ENCODE peak calls at places on chromosomes 11 and 22, in seven cellular contexts. J is tibial nerve; X is sigmoid colon; K is right cardiac atrium; P is heart right ventricle; C is SJSA1; S is CD4-positive, alpha-beta memory T cell. H is an unnamed sample.

GRCh38 chr11:75955443-75955842 is 140.4 kb downstream of the UVRAG start:
- DNase-seq in X (no peak), C (no peak), K (no peak), S (no peak), J (no peak), P (no peak), H (no peak)

GRCh38 chr11:19374189-19374588 is 133.4 kb upstream of the E2F8 start:
- DNase-seq in C (peak; percentile 52), K (no peak), P (no peak), X (no peak), S (no peak), J (no peak), H (no peak)

GRCh38 chr11:102666331-102666957 is 39.1 kb downstream of the MMP27 start:
- DNase-seq in X (no peak), C (peak; percentile 11), S (peak; percentile 30), K (no peak), P (no peak), J (peak; percentile 29), H (no peak)

GRCh38 chr11:97201743-97202612 is 812.2 kb downstream of the JRKL start:
- DNase-seq in C (no peak), S (no peak), J (no peak), P (peak; percentile 9), K (no peak), X (no peak), H (no peak)

GRCh38 chr11:106442032-106442431 is 364.6 kb downstream of the AASDHPPT start:
- DNase-seq in P (no peak), X (no peak), C (no peak), K (no peak), S (no peak), J (no peak), H (no peak)

GRCh38 chr22:22196018-22196533 is 48.5 kb upstream of the VPREB1 start:
- DNase-seq in J (no peak), P (no peak), S (no peak), K (no peak), C (no peak), X (no peak), H (no peak)

GRCh38 chr11:81368192-81368591 is 1365.5 kb downstream of the FAM181B start:
- DNase-seq in P (no peak), J (no peak), S (no peak), C (no peak), X (peak; percentile 57), K (no peak), H (no peak)

GRCh38 chr22:36924151-36924698 is 10.8 kb downstream of the CSF2RB start:
- DNase-seq in P (no peak), X (no peak), K (no peak), S (no peak), J (no peak), C (no peak), H (no peak)

GRCh38 chr11:76830639-76831312 is 29.9 kb upstream of the ACER3 start:
- DNase-seq in K (peak; percentile 26), S (no peak), J (no peak), P (no peak), C (no peak), X (no peak), H (no peak)

GRCh38 chr11:95072948-95073347 is 6.2 kb downstream of the SRSF8 start:
- DNase-seq in P (no peak), S (no peak), C (no peak), X (no peak), J (no peak), K (no peak), H (no peak)

GRCh38 chr11:8229299-8230177 is 34.1 kb downstream of the LMO1 start:
- DNase-seq in J (no peak), K (no peak), C (no peak), X (no peak), P (peak; percentile 56), S (no peak), H (no peak)

GRCh38 chr11:36295926-36296325 is at the start of gene PRR5L:
- DNase-seq in K (no peak), C (no peak), J (no peak), S (no peak), X (no peak), P (no peak), H (no peak)

GRCh38 chr11:128928400-128928799 is 14.3 kb downstream of the TP53AIP1 start:
- DNase-seq in C (no peak), X (no peak), S (no peak), P (no peak), K (no peak), J (no peak), H (no peak)

GRCh38 chr11:109733245-109733644 is 311.3 kb downstream of the C11orf87 start:
- DNase-seq in P (no peak), X (no peak), K (no peak), S (no peak), J (no peak), C (no peak), H (no peak)

GRCh38 chr11:103164093-103164796 is 55.0 kb downstream of the DYNC2H1 start:
- DNase-seq in J (no peak), S (no peak), P (no peak), C (no peak), K (no peak), X (no peak), H (no peak)

GRCh38 chr11:3176487-3176886 is 11.4 kb upstream of the OSBPL5 start:
- DNase-seq in J (no peak), S (no peak), C (no peak), X (no peak), K (no peak), P (no peak), H (no peak)

GRCh38 chr11:114080219-114080618 is 20.7 kb downstream of the ZBTB16 start:
- DNase-seq in X (peak; percentile 76), P (no peak), K (no peak), J (no peak), S (peak; percentile 48), C (no peak), H (no peak)

GRCh38 chr11:1836011-1836945 is 1.5 kb downstream of the SYT8 start:
- DNase-seq in S (no peak), C (no peak), X (no peak), K (peak; percentile 11), J (no peak), P (peak; percentile 17), H (no peak)

GRCh38 chr11:11845066-11845465 is 3.3 kb downstream of the USP47 start:
- DNase-seq in J (no peak), K (no peak), X (no peak), P (no peak), C (no peak), S (no peak), H (no peak)

GRCh38 chr11:110777765-110778164 is 65.5 kb upstream of the ARHGAP20 start:
- DNase-seq in S (no peak), C (peak; percentile 14), J (peak; percentile 31), K (no peak), X (no peak), P (no peak), H (no peak)

GRCh38 chr11:130580372-130580771 is 131.9 kb downstream of the ADAMTS15 start:
- DNase-seq in C (peak; percentile 75), P (no peak), J (no peak), S (no peak), K (peak; percentile 80), X (no peak), H (no peak)

DNA sequence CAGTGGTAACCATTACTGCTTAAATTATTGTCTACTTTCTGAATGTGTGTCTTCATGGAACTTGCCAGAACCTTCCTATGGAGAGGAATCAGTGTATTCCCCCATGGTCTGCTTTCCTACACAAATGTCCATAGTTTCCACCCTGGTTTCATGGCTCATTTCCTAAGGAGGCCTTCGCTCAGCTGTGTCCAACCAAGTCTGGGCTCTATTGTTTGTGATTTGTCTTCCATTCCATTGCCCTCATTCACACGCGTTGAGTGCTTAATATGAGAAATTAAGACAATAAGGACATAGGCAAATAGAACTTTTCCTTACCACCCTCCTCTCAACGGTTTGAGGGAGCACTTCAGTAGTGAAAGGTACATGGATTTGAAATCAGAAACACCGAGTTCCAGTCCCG is 510.6 kb downstream of the NTM start:
- DNase-seq in X (no peak), S (no peak), C (no peak), K (no peak), P (no peak), J (no peak), H (no peak)
- H3K4me3 ChIP-seq in X (no peak overlapping the region), S (no peak overlapping the region), C (no peak overlapping the region), K (no peak overlapping the region), P (no peak overlapping the region), J (no peak overlapping the region), H (no peak overlapping the region)

DNA sequence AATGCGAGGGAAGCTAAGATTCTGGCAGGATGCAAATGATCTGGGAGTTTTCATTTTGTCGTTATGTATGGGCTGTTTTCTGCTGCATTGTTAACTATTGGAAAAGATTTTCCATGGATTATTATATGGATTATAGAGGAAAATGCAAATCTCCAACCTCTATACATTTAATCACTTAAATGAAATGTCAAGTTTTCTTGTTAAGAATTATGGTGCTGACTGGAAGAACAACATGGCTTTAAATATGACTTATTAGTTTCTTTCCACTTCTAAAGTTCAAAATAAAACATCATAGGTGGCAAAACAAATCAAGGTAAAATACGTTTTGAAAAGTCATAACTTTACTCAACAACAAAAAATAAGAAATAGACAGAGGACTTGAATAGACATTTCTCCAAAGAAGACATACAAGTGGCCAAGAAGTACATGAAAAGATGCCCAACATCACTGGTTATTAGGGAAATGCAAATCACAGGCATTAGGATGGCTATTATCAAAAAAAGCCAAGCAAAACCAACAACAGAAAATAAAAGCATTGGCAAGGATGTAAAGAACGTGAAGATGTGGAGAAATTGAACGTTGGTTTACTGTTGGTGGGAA is 56.2 kb upstream of the CLDN5 start:
- DNase-seq in C (no peak), X (no peak), S (no peak), K (no peak), P (no peak), J (no peak), H (no peak)
- H3K4me1 ChIP-seq in C (peaks cover 31% of the 10 kb centered on the region), X (no peaks in the 10 kb centered on the region), S (peaks cover 38% of the 10 kb centered on the region), K (no peaks in the 10 kb centered on the region), P (peaks cover 37% of the 10 kb centered on the region), J (no peaks in the 10 kb centered on the region), H (no peaks in the 10 kb centered on the region)

DNA sequence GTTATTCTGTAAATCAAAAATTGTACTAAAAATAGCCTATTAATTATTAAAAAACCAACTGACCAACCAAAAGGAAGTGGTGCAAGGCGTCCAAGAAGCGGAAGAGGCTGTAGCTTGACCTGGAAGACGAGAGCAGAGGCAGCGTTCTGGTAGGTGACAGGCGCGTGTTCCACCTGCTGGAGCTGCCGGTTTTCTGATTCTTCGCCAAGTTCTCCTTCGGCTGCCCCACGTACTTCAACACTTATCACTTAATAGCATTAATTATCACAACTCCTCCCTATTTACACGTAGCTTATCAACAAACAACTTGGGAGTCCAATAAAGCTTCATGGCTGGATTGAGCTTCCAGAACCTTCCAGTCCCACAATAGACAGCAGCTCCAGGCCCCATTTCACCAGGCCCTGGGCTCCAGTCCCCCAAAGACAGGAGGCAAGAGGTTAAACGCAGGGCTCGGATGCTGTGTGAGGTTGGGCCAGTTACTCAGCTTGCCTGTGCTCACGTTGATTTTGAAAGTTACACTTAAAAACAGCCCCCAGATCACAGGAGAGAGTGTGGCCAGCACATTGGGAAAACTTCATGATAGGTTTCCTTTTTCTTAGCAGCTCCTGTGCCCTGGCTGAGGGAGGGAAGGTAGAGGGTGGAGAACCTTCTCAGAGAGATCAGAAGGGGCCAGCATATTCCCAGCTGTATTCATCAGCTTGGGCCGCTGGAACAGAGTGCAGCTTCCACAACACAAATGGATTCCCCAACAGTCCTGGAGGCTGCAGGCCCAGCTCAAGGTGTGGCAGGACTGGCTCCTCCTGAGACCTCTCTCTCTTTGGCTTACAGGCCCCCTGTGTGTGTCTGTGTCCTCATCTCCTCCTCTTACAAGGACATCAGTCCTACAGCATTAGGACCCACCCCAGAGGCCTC is 54.2 kb upstream of the FGF3 start:
- DNase-seq in K (no peak), P (no peak), S (no peak), J (no peak), C (no peak), X (peak; percentile 21), H (no peak)
- H3K4me3 ChIP-seq in K (no peak overlapping the region), P (no peak overlapping the region), S (no peak overlapping the region), J (no peak overlapping the region), C (no peak overlapping the region), X (no peak overlapping the region), H (no peak overlapping the region)

GRCh38 chr11:118818130-118818529 is 27.2 kb upstream of the DDX6 start:
- DNase-seq in S (no peak), P (no peak), K (no peak), J (no peak), X (no peak), C (no peak), H (no peak)
- H3K4me1 ChIP-seq in S (peaks cover 9% of the 10 kb centered on the region), P (no peaks in the 10 kb centered on the region), K (no peaks in the 10 kb centered on the region), J (peaks cover 9% of the 10 kb centered on the region), X (peaks cover 17% of the 10 kb centered on the region), C (no peaks in the 10 kb centered on the region), H (peaks cover 9% of the 10 kb centered on the region)

H was measured in thoracic aorta.